ENCODE peak calls at places on chromosomes 11 and 22, in eight cellular contexts. One of them, this sample, is unnamed.

GRCh38 chr11:79244175-79244804 is 196.5 kb downstream of the TENM4 start:
- DNase-seq in transverse colon: no peak
- DNase-seq in sigmoid colon: no peak
- DNase-seq in H1: no peak
- DNase-seq in ovary: no peak
- DNase-seq in A549: peak; percentile 71
- DNase-seq in stomach: no peak
- DNase-seq in K562: no peak
- DNase-seq in this sample: no peak

GRCh38 chr11:19595840-19596751 is 116.5 kb upstream of the NAV2 start:
- DNase-seq in H1: no peak
- DNase-seq in ovary: no peak
- DNase-seq in A549: peak; percentile 38
- DNase-seq in K562: no peak
- DNase-seq in transverse colon: no peak
- DNase-seq in stomach: no peak
- DNase-seq in sigmoid colon: peak; percentile 75
- DNase-seq in this sample: peak; percentile 33

GRCh38 chr22:31177420-31178162 is 17.6 kb downstream of the RNF185 start:
- DNase-seq in ovary: no peak
- DNase-seq in stomach: no peak
- DNase-seq in sigmoid colon: no peak
- DNase-seq in A549: peak; percentile 25
- DNase-seq in H1: no peak
- DNase-seq in transverse colon: no peak
- DNase-seq in K562: no peak
- DNase-seq in this sample: no peak

GRCh38 chr11:115368616-115369015 is 135.6 kb downstream of the CADM1 start:
- DNase-seq in A549: no peak
- DNase-seq in ovary: no peak
- DNase-seq in transverse colon: no peak
- DNase-seq in sigmoid colon: no peak
- DNase-seq in stomach: no peak
- DNase-seq in K562: no peak
- DNase-seq in H1: no peak
- DNase-seq in this sample: no peak

GRCh38 chr11:19253817-19254216 is 13.1 kb upstream of the E2F8 start:
- DNase-seq in H1: no peak
- DNase-seq in K562: no peak
- DNase-seq in transverse colon: no peak
- DNase-seq in stomach: no peak
- DNase-seq in sigmoid colon: no peak
- DNase-seq in ovary: no peak
- DNase-seq in A549: no peak
- DNase-seq in this sample: no peak

GRCh38 chr22:38831166-38831945 is 12.5 kb downstream of the NPTXR start:
- DNase-seq in sigmoid colon: no peak
- DNase-seq in H1: no peak
- DNase-seq in A549: peak; percentile 59
- DNase-seq in ovary: no peak
- DNase-seq in transverse colon: no peak
- DNase-seq in K562: no peak
- DNase-seq in stomach: no peak
- DNase-seq in this sample: peak; percentile 43

GRCh38 chr22:46303347-46303965 is 6.8 kb downstream of the GTSE1 start:
- DNase-seq in K562: no peak
- DNase-seq in transverse colon: no peak
- DNase-seq in sigmoid colon: no peak
- DNase-seq in H1: no peak
- DNase-seq in stomach: no peak
- DNase-seq in ovary: no peak
- DNase-seq in A549: no peak
- DNase-seq in this sample: no peak

GRCh38 chr11:2077061-2077802 is 62.0 kb downstream of the IGF2 start:
- DNase-seq in sigmoid colon: no peak
- DNase-seq in stomach: peak; percentile 21
- DNase-seq in K562: no peak
- DNase-seq in A549: peak; percentile 88
- DNase-seq in ovary: no peak
- DNase-seq in H1: no peak
- DNase-seq in transverse colon: no peak
- DNase-seq in this sample: no peak

GRCh38 chr11:17529814-17530162 is 14.4 kb downstream of the USH1C start:
- DNase-seq in stomach: no peak
- DNase-seq in transverse colon: no peak
- DNase-seq in ovary: no peak
- DNase-seq in K562: no peak
- DNase-seq in H1: no peak
- DNase-seq in A549: no peak
- DNase-seq in sigmoid colon: no peak
- DNase-seq in this sample: no peak

DNA sequence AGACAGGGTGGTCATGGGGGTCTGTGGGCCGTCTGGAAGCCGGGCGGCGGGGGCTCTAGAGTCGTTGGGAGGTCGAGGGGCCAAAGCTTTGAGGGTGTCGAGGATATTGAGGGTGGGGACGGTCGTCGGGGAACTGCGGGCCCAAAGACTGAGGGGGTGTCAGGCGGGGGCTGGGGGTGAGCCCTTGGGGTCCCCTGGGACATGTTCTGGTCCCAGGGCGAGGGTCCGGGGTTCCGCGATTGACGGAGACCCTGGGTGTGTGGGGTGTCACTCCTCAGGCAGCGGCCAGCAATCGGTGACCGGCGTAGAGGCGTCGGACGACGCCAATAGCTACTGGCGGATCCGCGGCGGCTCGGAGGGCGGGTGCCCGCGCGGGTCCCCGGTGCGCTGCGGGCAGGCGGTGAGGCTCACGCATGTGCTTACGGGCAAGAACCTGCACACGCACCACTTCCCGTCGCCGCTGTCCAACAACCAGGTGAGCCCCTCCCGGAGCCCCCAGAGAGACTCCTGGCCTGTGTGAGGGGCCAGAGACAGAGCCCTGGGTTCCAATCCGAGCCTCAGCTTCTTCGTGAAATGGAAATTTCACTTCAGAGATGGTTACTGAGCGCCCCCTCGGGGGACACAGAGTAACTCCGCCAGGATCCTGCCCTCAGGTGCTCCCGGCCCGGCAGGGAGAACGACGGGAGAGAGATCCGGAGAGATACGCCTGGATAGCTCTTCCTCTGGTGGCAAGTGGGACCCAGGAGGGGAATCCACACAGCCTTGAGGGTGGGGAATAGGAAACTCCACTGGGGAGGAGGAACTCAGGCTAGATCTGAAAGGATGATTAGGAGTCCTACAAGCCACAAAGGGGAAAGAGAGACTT is 714 bp downstream of the SDF2L1 start:
- DNase-seq in K562: peak; percentile 98
- DNase-seq in transverse colon: peak; percentile 71
- DNase-seq in sigmoid colon: no peak
- DNase-seq in H1: peak; percentile 84
- DNase-seq in A549: peak; percentile 66
- DNase-seq in stomach: peak; percentile 57
- DNase-seq in ovary: no peak
- DNase-seq in this sample: peak; percentile 89
- TF ChIP-seq EP300 in K562: peak; percentile 80
- TF ChIP-seq EP300 in transverse colon: no peak
- TF ChIP-seq EP300 in sigmoid colon: no peak
- TF ChIP-seq EP300 in H1: no peak
- TF ChIP-seq EP300 in A549: no peak
- TF ChIP-seq EP300 in stomach: no peak
- TF ChIP-seq EP300 in ovary: no peak
- TF ChIP-seq EP300 in this sample: no peak

DNA sequence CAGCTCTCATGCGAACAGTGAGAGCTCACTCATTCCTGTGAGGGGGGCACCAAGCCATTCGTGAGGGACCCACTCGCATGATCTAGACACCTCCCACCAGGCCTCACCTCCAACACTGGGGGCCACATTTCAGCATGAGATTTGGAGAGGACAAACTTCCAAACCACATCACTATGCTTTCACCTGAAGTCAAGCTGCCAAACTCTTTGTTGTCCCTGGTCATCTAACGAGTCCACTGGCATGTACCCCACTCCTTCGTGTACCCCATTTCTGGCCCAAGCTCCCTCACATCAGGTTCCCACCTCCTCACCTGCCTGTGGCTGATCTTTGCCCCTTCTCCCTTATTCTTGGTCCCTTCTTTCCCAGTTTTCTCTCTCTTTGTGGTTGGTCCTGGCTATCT is 198.9 kb downstream of the ADAMTS15 start:
- DNase-seq in sigmoid colon: no peak
- DNase-seq in ovary: no peak
- DNase-seq in H1: peak; percentile 24
- DNase-seq in stomach: no peak
- DNase-seq in transverse colon: no peak
- DNase-seq in K562: no peak
- DNase-seq in A549: no peak
- DNase-seq in this sample: no peak
- TF ChIP-seq EP300 in sigmoid colon: no peak
- TF ChIP-seq EP300 in ovary: no peak
- TF ChIP-seq EP300 in H1: no peak
- TF ChIP-seq EP300 in stomach: no peak
- TF ChIP-seq EP300 in transverse colon: no peak
- TF ChIP-seq EP300 in K562: no peak
- TF ChIP-seq EP300 in A549: no peak
- TF ChIP-seq EP300 in this sample: no peak

GRCh38 chr11:65960824-65961266 is 689 bp upstream of the SART1 start:
- DNase-seq in transverse colon: no peak
- DNase-seq in sigmoid colon: no peak
- DNase-seq in A549: no peak
- DNase-seq in ovary: no peak
- DNase-seq in K562: no peak
- DNase-seq in H1: no peak
- DNase-seq in stomach: no peak
- DNase-seq in this sample: no peak
- TF ChIP-seq EP300 in transverse colon: no peak
- TF ChIP-seq EP300 in sigmoid colon: no peak
- TF ChIP-seq EP300 in A549: no peak
- TF ChIP-seq EP300 in ovary: no peak
- TF ChIP-seq EP300 in K562: no peak
- TF ChIP-seq EP300 in H1: no peak
- TF ChIP-seq EP300 in stomach: no peak
- TF ChIP-seq EP300 in this sample: no peak

GRCh38 chr11:123682976-123683375 is 28.6 kb upstream of the SCN3B start:
- DNase-seq in ovary: no peak
- DNase-seq in K562: no peak
- DNase-seq in stomach: no peak
- DNase-seq in sigmoid colon: no peak
- DNase-seq in transverse colon: no peak
- DNase-seq in A549: no peak
- DNase-seq in H1: no peak
- DNase-seq in this sample: no peak
- TF ChIP-seq EP300 in ovary: no peak
- TF ChIP-seq EP300 in K562: no peak
- TF ChIP-seq EP300 in stomach: no peak
- TF ChIP-seq EP300 in sigmoid colon: no peak
- TF ChIP-seq EP300 in transverse colon: no peak
- TF ChIP-seq EP300 in A549: no peak
- TF ChIP-seq EP300 in H1: no peak
- TF ChIP-seq EP300 in this sample: no peak

GRCh38 chr11:124669193-124669592 is 4.3 kb downstream of the SIAE start:
- DNase-seq in transverse colon: peak; percentile 35
- DNase-seq in ovary: peak; percentile 12
- DNase-seq in stomach: peak; percentile 33
- DNase-seq in K562: peak; percentile 78
- DNase-seq in A549: peak; percentile 48
- DNase-seq in sigmoid colon: no peak
- DNase-seq in H1: peak; percentile 57
- DNase-seq in this sample: no peak
- TF ChIP-seq EP300 in transverse colon: no peak
- TF ChIP-seq EP300 in ovary: no peak
- TF ChIP-seq EP300 in stomach: no peak
- TF ChIP-seq EP300 in K562: no peak
- TF ChIP-seq EP300 in A549: no peak
- TF ChIP-seq EP300 in sigmoid colon: no peak
- TF ChIP-seq EP300 in H1: no peak
- TF ChIP-seq EP300 in this sample: no peak

GRCh38 chr11:34086554-34087278 is 18.7 kb upstream of the NAT10 start:
- DNase-seq in stomach: no peak
- DNase-seq in transverse colon: no peak
- DNase-seq in A549: no peak
- DNase-seq in ovary: no peak
- DNase-seq in H1: no peak
- DNase-seq in sigmoid colon: no peak
- DNase-seq in K562: no peak
- DNase-seq in this sample: no peak

DNA sequence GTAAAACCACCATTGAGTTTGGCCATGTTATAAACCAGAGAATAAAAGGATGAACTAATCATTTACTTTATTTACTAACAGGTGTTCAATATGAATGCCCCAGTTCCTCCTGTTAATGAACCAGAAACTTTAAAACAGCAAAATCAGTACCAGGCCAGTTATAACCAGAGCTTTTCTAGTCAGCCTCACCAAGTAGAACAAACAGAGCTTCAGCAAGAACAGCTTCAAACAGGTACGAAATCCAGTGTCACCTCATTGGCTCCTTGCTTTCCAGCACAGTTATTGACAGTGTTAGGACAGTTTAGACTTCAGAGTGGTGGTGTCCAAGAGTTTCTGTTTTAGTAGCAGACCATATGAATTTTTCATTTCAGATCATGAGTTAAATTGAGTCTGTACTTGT is 13.6 kb upstream of the NAT10 start:
- DNase-seq in sigmoid colon: no peak
- DNase-seq in ovary: no peak
- DNase-seq in H1: no peak
- DNase-seq in K562: no peak
- DNase-seq in transverse colon: no peak
- DNase-seq in A549: no peak
- DNase-seq in stomach: no peak
- DNase-seq in this sample: no peak
- TF ChIP-seq EP300 in sigmoid colon: no peak
- TF ChIP-seq EP300 in ovary: no peak
- TF ChIP-seq EP300 in H1: no peak
- TF ChIP-seq EP300 in K562: no peak
- TF ChIP-seq EP300 in transverse colon: no peak
- TF ChIP-seq EP300 in A549: no peak
- TF ChIP-seq EP300 in stomach: no peak
- TF ChIP-seq EP300 in this sample: no peak

DNA sequence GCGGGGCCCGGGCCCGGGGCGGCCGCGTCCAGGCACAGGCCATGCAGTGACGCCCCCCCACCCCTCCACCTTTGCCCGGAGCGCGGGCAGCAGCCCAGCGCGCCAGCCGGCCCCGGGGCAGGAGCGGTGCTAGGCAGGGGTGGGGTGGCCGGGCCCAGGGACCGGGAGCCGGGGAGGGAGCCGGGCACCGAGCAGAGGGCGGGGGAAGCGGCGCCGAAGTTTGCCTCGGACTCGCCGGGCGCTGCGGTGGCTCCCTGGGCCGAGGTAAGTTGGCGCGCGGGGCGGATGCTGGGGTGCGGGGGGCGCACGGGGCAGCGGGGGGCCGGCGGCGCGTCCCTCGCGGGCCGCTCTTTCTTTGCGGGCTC is 332 bp downstream of the TEAD1 start:
- DNase-seq in H1: no peak
- DNase-seq in sigmoid colon: peak; percentile 78
- DNase-seq in ovary: no peak
- DNase-seq in transverse colon: peak; percentile 31
- DNase-seq in stomach: peak; percentile 40
- DNase-seq in A549: no peak
- DNase-seq in K562: peak; percentile 31
- DNase-seq in this sample: no peak
- TF ChIP-seq EP300 in H1: no peak
- TF ChIP-seq EP300 in sigmoid colon: no peak
- TF ChIP-seq EP300 in ovary: no peak
- TF ChIP-seq EP300 in transverse colon: no peak
- TF ChIP-seq EP300 in stomach: no peak
- TF ChIP-seq EP300 in A549: no peak
- TF ChIP-seq EP300 in K562: no peak
- TF ChIP-seq EP300 in this sample: no peak

This sample was measured in upper lobe of left lung.